ENCODE peak calls at places on chromosomes 4 and X, in eight cellular contexts. O, M, T, S, Z, C, V and L are unnamed samples.

GRCh38 chr4:147610666-147611065 is 6.5 kb upstream of the TMEM184C start:
- DNase-seq in S (no peak), M (no peak), T (no peak), C (no peak), O (no peak), V (no peak), Z (no peak), L (no peak)

GRCh38 chrX:137234651-137235402 is 201.0 kb upstream of the GPR101 start:
- DNase-seq in T (no peak), O (no peak), V (no peak), C (no peak), S (no peak), Z (no peak), M (no peak), L (no peak)

GRCh38 chr4:106366026-106366425 is 2.6 kb downstream of the GIMD1 start:
- DNase-seq in C (no peak), M (no peak), O (no peak), V (peak; percentile 65), T (no peak), Z (no peak), S (no peak), L (no peak)

GRCh38 chrX:55867254-55867653 is 149.7 kb downstream of the RRAGB start:
- DNase-seq in M (no peak), S (no peak), C (no peak), Z (no peak), T (no peak), V (peak; percentile 2), O (no peak), L (no peak)

GRCh38 chrX:72274526-72274925 is 2.5 kb downstream of the RPS4X start:
- DNase-seq in T (no peak), O (no peak), C (no peak), Z (no peak), M (no peak), V (no peak), S (no peak), L (no peak)

GRCh38 chrX:153327561-153327960 is 6.0 kb upstream of the PNMA6F start:
- DNase-seq in C (no peak), V (no peak), S (no peak), T (no peak), Z (no peak), O (no peak), M (no peak), L (no peak)

GRCh38 chrX:317424-318067 is 1.1 kb downstream of the GTPBP6 start:
- DNase-seq in V (no peak), Z (no peak), T (no peak), C (no peak), O (no peak), M (no peak), S (no peak), L (no peak)

GRCh38 chr4:112516401-112517066 is 554 bp upstream of the NEUROG2 start:
- DNase-seq in O (peak; percentile 15), V (no peak), Z (no peak), M (peak; percentile 22), C (no peak), T (no peak), S (no peak), L (no peak)

GRCh38 chr4:56512166-56512565 is 6.6 kb downstream of the ARL9 start:
- DNase-seq in M (no peak), T (no peak), S (no peak), V (peak; percentile 45), Z (no peak), O (no peak), C (no peak), L (no peak)

GRCh38 chr4:9964884-9965283 is 56.4 kb downstream of the SLC2A9 start:
- DNase-seq in M (no peak), O (peak; percentile 40), S (no peak), C (no peak), Z (no peak), T (peak; percentile 23), V (no peak), L (peak; percentile 30)

GRCh38 chrX:41692162-41692749 is 3.5 kb downstream of the GPR34 start:
- DNase-seq in S (no peak), C (no peak), M (no peak), V (peak; percentile 11), T (no peak), Z (no peak), O (no peak), L (no peak)

GRCh38 chrX:46573331-46573895 is at the start of gene CHST7:
- DNase-seq in O (peak; percentile 54), Z (peak; percentile 49), S (peak; percentile 63), M (peak; percentile 71), C (peak; percentile 76), V (peak; percentile 52), T (peak; percentile 29), L (peak; percentile 91)

GRCh38 chrX:10841579-10841978 is 221.2 kb upstream of the MID1 start:
- DNase-seq in V (peak; percentile 59), M (no peak), O (no peak), C (no peak), S (no peak), Z (no peak), T (no peak), L (no peak)

GRCh38 chrX:10034740-10035260 is 67.6 kb downstream of the CLDN34 start:
- DNase-seq in S (no peak), T (no peak), M (no peak), C (peak; percentile 8), O (no peak), Z (no peak), V (no peak), L (peak; percentile 13)

GRCh38 chrX:108020631-108021030 is 24.2 kb upstream of the VSIG1 start:
- DNase-seq in T (no peak), C (no peak), M (no peak), O (peak; percentile 1), S (no peak), Z (no peak), V (peak; percentile 28), L (no peak)

GRCh38 chr4:148076964-148077363 is 345.1 kb downstream of the ARHGAP10 start:
- DNase-seq in C (no peak), O (no peak), S (no peak), Z (no peak), V (peak; percentile 77), M (no peak), T (no peak), L (peak; percentile 37)

GRCh38 chrX:104112326-104112951 is at the start of gene ZCCHC18:
- DNase-seq in T (no peak), Z (peak; percentile 66), M (peak; percentile 58), V (peak; percentile 57), S (peak; percentile 55), C (peak; percentile 78), O (peak; percentile 49), L (peak; percentile 87)

GRCh38 chrX:104712515-104712914 is 146.5 kb downstream of the IL1RAPL2 start:
- DNase-seq in M (no peak), C (no peak), Z (no peak), S (no peak), V (no peak), O (no peak), T (no peak), L (no peak)

GRCh38 chr4:182235016-182235415 is 8.2 kb upstream of the TENM3 start:
- DNase-seq in T (no peak), S (no peak), C (no peak), Z (no peak), M (no peak), V (no peak), O (no peak), L (no peak)

GRCh38 chrX:133374874-133375387 is 40.4 kb downstream of the GPC4 start:
- DNase-seq in M (no peak), O (no peak), Z (no peak), T (no peak), V (no peak), C (no peak), S (no peak), L (no peak)

GRCh38 chr4:84952776-84953175 is 13.7 kb downstream of the WDFY3 start:
- DNase-seq in S (no peak), Z (no peak), O (no peak), M (no peak), C (no peak), V (no peak), T (no peak), L (no peak)

GRCh38 chr4:5839751-5840674 is 52.9 kb downstream of the CRMP1 start:
- DNase-seq in M (peak; percentile 56), T (no peak), V (no peak), S (no peak), O (peak; percentile 7), Z (peak; percentile 83), C (peak; percentile 86), L (no peak)

DNA sequence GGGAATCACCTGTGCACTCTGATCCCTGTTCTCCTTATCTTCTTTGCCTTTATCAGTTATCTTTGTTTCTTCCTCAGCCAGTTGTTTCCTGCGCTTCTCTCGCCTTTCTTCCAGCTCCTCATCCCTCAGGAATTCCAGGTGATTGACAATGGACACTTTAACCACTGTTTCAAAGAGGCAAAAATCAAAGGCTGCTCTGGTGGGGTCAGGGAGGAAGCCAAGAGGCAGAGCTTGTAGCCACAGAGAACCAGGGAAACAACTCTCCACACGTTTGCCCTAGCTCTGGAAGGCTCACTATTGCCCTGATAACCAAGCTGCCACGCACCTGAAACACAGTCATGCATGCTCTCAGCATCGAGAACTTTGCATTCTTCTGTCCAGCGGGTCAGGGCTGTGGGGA is 124.5 kb upstream of the HSD17B10 start:
- DNase-seq in T (no peak), O (no peak), M (no peak), Z (no peak), V (no peak), C (no peak), S (no peak), L (peak; percentile 65)
- H3K4me3 ChIP-seq in T (no peak overlapping the region), O (no peak overlapping the region), M (no peak overlapping the region), Z (no peak overlapping the region), V (no peak overlapping the region), C (no peak overlapping the region), S (no peak overlapping the region), L (no peak overlapping the region)

DNA sequence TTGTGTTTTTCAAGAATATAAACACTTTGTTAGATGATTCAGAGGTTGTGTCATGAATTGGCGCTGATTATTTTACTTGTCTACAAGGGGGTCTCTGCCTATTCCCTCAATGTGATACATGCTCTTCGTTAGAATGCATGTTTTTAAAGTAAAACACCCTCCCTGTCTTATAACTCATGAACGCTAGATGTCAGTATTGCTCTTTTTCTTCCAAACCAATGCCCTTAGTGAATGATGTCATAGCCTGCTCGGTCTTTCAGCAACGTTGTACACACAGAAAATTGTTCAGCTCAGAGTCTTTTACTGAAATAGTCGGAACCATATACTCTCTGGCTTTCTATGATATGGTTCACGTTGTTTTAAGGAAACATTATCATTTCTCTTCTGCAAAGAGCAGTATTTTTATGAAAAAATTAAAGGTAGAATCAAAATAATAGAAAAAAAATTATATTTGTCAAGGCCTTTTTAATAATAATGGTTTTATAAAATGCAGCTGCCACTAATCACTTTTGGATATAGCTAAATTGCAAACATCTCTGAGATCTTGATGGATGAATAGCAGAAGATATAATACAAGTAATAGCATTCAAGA is 292.9 kb downstream of the TLL1 start:
- DNase-seq in V (peak; percentile 68), C (no peak), T (no peak), M (no peak), Z (no peak), S (no peak), O (peak; percentile 19), L (no peak)
- TF ChIP-seq CTCF in V (peak; percentile 72), C (peak; percentile 61), T (peak; percentile 58), M (peak; percentile 77), Z (peak; percentile 59), S (no peak), O (peak; percentile 78), L (no peak)

GRCh38 chrX:49172280-49172780 is 632 bp downstream of the PLP2 start:
- DNase-seq in O (peak; percentile 87), C (peak; percentile 90), V (peak; percentile 20), T (peak; percentile 55), S (peak; percentile 84), M (peak; percentile 68), Z (peak; percentile 62), L (peak; percentile 94)
- TF ChIP-seq POLR2A in O (peak; percentile 35), C (no peak), V (no peak), T (no peak), S (peak; percentile 17), M (no peak), Z (no peak), L (no peak)

GRCh38 chr4:29046716-29047115 is 1673.5 kb upstream of the PCDH7 start:
- DNase-seq in V (peak; percentile 93), M (no peak), O (no peak), T (no peak), Z (no peak), S (no peak), C (no peak), L (no peak)
- H3K4me3 ChIP-seq in V (no peak overlapping the region), M (no peak overlapping the region), O (no peak overlapping the region), T (no peak overlapping the region), Z (no peak overlapping the region), S (no peak overlapping the region), C (no peak overlapping the region), L (no peak overlapping the region)